ENCODE peak calls at places on chromosomes 6 and 20, in four cellular contexts. One of them, this sample, is unnamed.

GRCh38 chr6:116941727-116942126 is 64.7 kb downstream of the RFX6 start:
- DNase-seq in GM23338: peak
- DNase-seq in activated T-cell treated with anti-CD3 and anti-CD28 coated beads for 1 hour: no peak
- DNase-seq in activated CD4-positive, alpha-beta memory T cell treated with anti-CD3 and anti-CD28 coated beads, Interleukin-2, amount 10 ng/mL, durations not matched to agents 7 days and 5 days: no peak
- DNase-seq in this sample: no peak

GRCh38 chr6:147506704-147507114 is 1.8 kb upstream of the SAMD5 start:
- DNase-seq in GM23338: peak
- DNase-seq in activated T-cell treated with anti-CD3 and anti-CD28 coated beads for 1 hour: no peak
- DNase-seq in activated CD4-positive, alpha-beta memory T cell treated with anti-CD3 and anti-CD28 coated beads, Interleukin-2, amount 10 ng/mL, durations not matched to agents 7 days and 5 days: peak
- DNase-seq in this sample: no peak

GRCh38 chr6:90569223-90569622 is 17.6 kb downstream of the MAP3K7 start:
- DNase-seq in GM23338: no peak
- DNase-seq in activated T-cell treated with anti-CD3 and anti-CD28 coated beads for 1 hour: no peak
- DNase-seq in activated CD4-positive, alpha-beta memory T cell treated with anti-CD3 and anti-CD28 coated beads, Interleukin-2, amount 10 ng/mL, durations not matched to agents 7 days and 5 days: no peak
- DNase-seq in this sample: no peak

GRCh38 chr6:103183831-103184411 is 1675.8 kb downstream of the HACE1 start:
- DNase-seq in GM23338: peak
- DNase-seq in activated T-cell treated with anti-CD3 and anti-CD28 coated beads for 1 hour: no peak
- DNase-seq in activated CD4-positive, alpha-beta memory T cell treated with anti-CD3 and anti-CD28 coated beads, Interleukin-2, amount 10 ng/mL, durations not matched to agents 7 days and 5 days: no peak
- DNase-seq in this sample: no peak

GRCh38 chr20:58634818-58635665 is 16.0 kb upstream of the STX16 start:
- DNase-seq in GM23338: no peak
- DNase-seq in activated T-cell treated with anti-CD3 and anti-CD28 coated beads for 1 hour: no peak
- DNase-seq in activated CD4-positive, alpha-beta memory T cell treated with anti-CD3 and anti-CD28 coated beads, Interleukin-2, amount 10 ng/mL, durations not matched to agents 7 days and 5 days: no peak
- DNase-seq in this sample: peak

GRCh38 chr20:22966787-22967464 is 68.2 kb upstream of the SSTR4 start:
- DNase-seq in GM23338: no peak
- DNase-seq in activated T-cell treated with anti-CD3 and anti-CD28 coated beads for 1 hour: no peak
- DNase-seq in activated CD4-positive, alpha-beta memory T cell treated with anti-CD3 and anti-CD28 coated beads, Interleukin-2, amount 10 ng/mL, durations not matched to agents 7 days and 5 days: no peak
- DNase-seq in this sample: no peak

GRCh38 chr20:63472159-63472811 is at the start of gene KCNQ2:
- DNase-seq in GM23338: peak
- DNase-seq in activated T-cell treated with anti-CD3 and anti-CD28 coated beads for 1 hour: no peak
- DNase-seq in activated CD4-positive, alpha-beta memory T cell treated with anti-CD3 and anti-CD28 coated beads, Interleukin-2, amount 10 ng/mL, durations not matched to agents 7 days and 5 days: no peak
- DNase-seq in this sample: no peak

GRCh38 chr6:28943223-28943556 is 19.4 kb upstream of the TRIM27 start:
- DNase-seq in GM23338: no peak
- DNase-seq in activated T-cell treated with anti-CD3 and anti-CD28 coated beads for 1 hour: no peak
- DNase-seq in activated CD4-positive, alpha-beta memory T cell treated with anti-CD3 and anti-CD28 coated beads, Interleukin-2, amount 10 ng/mL, durations not matched to agents 7 days and 5 days: no peak
- DNase-seq in this sample: no peak

GRCh38 chr6:78150425-78150824 is 497.6 kb downstream of the MEI4 start:
- DNase-seq in GM23338: no peak
- DNase-seq in activated T-cell treated with anti-CD3 and anti-CD28 coated beads for 1 hour: no peak
- DNase-seq in activated CD4-positive, alpha-beta memory T cell treated with anti-CD3 and anti-CD28 coated beads, Interleukin-2, amount 10 ng/mL, durations not matched to agents 7 days and 5 days: no peak
- DNase-seq in this sample: no peak

GRCh38 chr6:79946242-79946641 is 1.1 kb downstream of the ELOVL4 start:
- DNase-seq in GM23338: peak
- DNase-seq in activated T-cell treated with anti-CD3 and anti-CD28 coated beads for 1 hour: no peak
- DNase-seq in activated CD4-positive, alpha-beta memory T cell treated with anti-CD3 and anti-CD28 coated beads, Interleukin-2, amount 10 ng/mL, durations not matched to agents 7 days and 5 days: no peak
- DNase-seq in this sample: no peak

GRCh38 chr20:13442990-13443389 is 195.7 kb downstream of the TASP1 start:
- DNase-seq in GM23338: no peak
- DNase-seq in activated T-cell treated with anti-CD3 and anti-CD28 coated beads for 1 hour: no peak
- DNase-seq in activated CD4-positive, alpha-beta memory T cell treated with anti-CD3 and anti-CD28 coated beads, Interleukin-2, amount 10 ng/mL, durations not matched to agents 7 days and 5 days: no peak
- DNase-seq in this sample: no peak

GRCh38 chr20:33883164-33883563 is 72.0 kb downstream of the CHMP4B start:
- DNase-seq in GM23338: no peak
- DNase-seq in activated T-cell treated with anti-CD3 and anti-CD28 coated beads for 1 hour: no peak
- DNase-seq in activated CD4-positive, alpha-beta memory T cell treated with anti-CD3 and anti-CD28 coated beads, Interleukin-2, amount 10 ng/mL, durations not matched to agents 7 days and 5 days: no peak
- DNase-seq in this sample: no peak

GRCh38 chr20:5524886-5525285 is 208.1 kb upstream of the PROKR2 start:
- DNase-seq in GM23338: no peak
- DNase-seq in activated T-cell treated with anti-CD3 and anti-CD28 coated beads for 1 hour: no peak
- DNase-seq in activated CD4-positive, alpha-beta memory T cell treated with anti-CD3 and anti-CD28 coated beads, Interleukin-2, amount 10 ng/mL, durations not matched to agents 7 days and 5 days: no peak
- DNase-seq in this sample: no peak

GRCh38 chr20:25470045-25470444 is 62.6 kb downstream of the GINS1 start:
- DNase-seq in GM23338: peak
- DNase-seq in activated T-cell treated with anti-CD3 and anti-CD28 coated beads for 1 hour: peak
- DNase-seq in activated CD4-positive, alpha-beta memory T cell treated with anti-CD3 and anti-CD28 coated beads, Interleukin-2, amount 10 ng/mL, durations not matched to agents 7 days and 5 days: peak
- DNase-seq in this sample: peak

GRCh38 chr6:131061771-131062160 is 1.3 kb downstream of the EPB41L2 start:
- DNase-seq in GM23338: no peak
- DNase-seq in activated T-cell treated with anti-CD3 and anti-CD28 coated beads for 1 hour: no peak
- DNase-seq in activated CD4-positive, alpha-beta memory T cell treated with anti-CD3 and anti-CD28 coated beads, Interleukin-2, amount 10 ng/mL, durations not matched to agents 7 days and 5 days: no peak
- DNase-seq in this sample: no peak

GRCh38 chr6:134753001-134753400 is 196.9 kb downstream of the ALDH8A1 start:
- DNase-seq in GM23338: no peak
- DNase-seq in activated T-cell treated with anti-CD3 and anti-CD28 coated beads for 1 hour: no peak
- DNase-seq in activated CD4-positive, alpha-beta memory T cell treated with anti-CD3 and anti-CD28 coated beads, Interleukin-2, amount 10 ng/mL, durations not matched to agents 7 days and 5 days: no peak
- DNase-seq in this sample: no peak

GRCh38 chr6:20846602-20847028 is 312.4 kb downstream of the CDKAL1 start:
- DNase-seq in GM23338: no peak
- DNase-seq in activated T-cell treated with anti-CD3 and anti-CD28 coated beads for 1 hour: no peak
- DNase-seq in activated CD4-positive, alpha-beta memory T cell treated with anti-CD3 and anti-CD28 coated beads, Interleukin-2, amount 10 ng/mL, durations not matched to agents 7 days and 5 days: no peak
- DNase-seq in this sample: no peak

GRCh38 chr6:34242252-34243130 is 5.8 kb downstream of the HMGA1 start:
- DNase-seq in GM23338: no peak
- DNase-seq in activated T-cell treated with anti-CD3 and anti-CD28 coated beads for 1 hour: no peak
- DNase-seq in activated CD4-positive, alpha-beta memory T cell treated with anti-CD3 and anti-CD28 coated beads, Interleukin-2, amount 10 ng/mL, durations not matched to agents 7 days and 5 days: no peak
- DNase-seq in this sample: no peak

GRCh38 chr6:111975501-111975900 is 78.4 kb upstream of the CCN6 start:
- DNase-seq in GM23338: no peak
- DNase-seq in activated T-cell treated with anti-CD3 and anti-CD28 coated beads for 1 hour: no peak
- DNase-seq in activated CD4-positive, alpha-beta memory T cell treated with anti-CD3 and anti-CD28 coated beads, Interleukin-2, amount 10 ng/mL, durations not matched to agents 7 days and 5 days: no peak
- DNase-seq in this sample: no peak

GRCh38 chr6:166737231-166737630 is 110.2 kb upstream of the RPS6KA2 start:
- DNase-seq in GM23338: no peak
- DNase-seq in activated T-cell treated with anti-CD3 and anti-CD28 coated beads for 1 hour: no peak
- DNase-seq in activated CD4-positive, alpha-beta memory T cell treated with anti-CD3 and anti-CD28 coated beads, Interleukin-2, amount 10 ng/mL, durations not matched to agents 7 days and 5 days: no peak
- DNase-seq in this sample: no peak

GRCh38 chr6:49423817-49424216 is 39.2 kb downstream of the MMUT start:
- DNase-seq in GM23338: peak
- DNase-seq in activated T-cell treated with anti-CD3 and anti-CD28 coated beads for 1 hour: no peak
- DNase-seq in activated CD4-positive, alpha-beta memory T cell treated with anti-CD3 and anti-CD28 coated beads, Interleukin-2, amount 10 ng/mL, durations not matched to agents 7 days and 5 days: no peak
- DNase-seq in this sample: no peak

GRCh38 chr6:166361080-166361429 is 18.7 kb upstream of the SFT2D1 start:
- DNase-seq in GM23338: no peak
- DNase-seq in activated T-cell treated with anti-CD3 and anti-CD28 coated beads for 1 hour: no peak
- DNase-seq in activated CD4-positive, alpha-beta memory T cell treated with anti-CD3 and anti-CD28 coated beads, Interleukin-2, amount 10 ng/mL, durations not matched to agents 7 days and 5 days: no peak
- DNase-seq in this sample: no peak

GRCh38 chr6:156953478-156954146 is 176.4 kb downstream of the ARID1B start:
- DNase-seq in GM23338: peak
- DNase-seq in activated T-cell treated with anti-CD3 and anti-CD28 coated beads for 1 hour: no peak
- DNase-seq in activated CD4-positive, alpha-beta memory T cell treated with anti-CD3 and anti-CD28 coated beads, Interleukin-2, amount 10 ng/mL, durations not matched to agents 7 days and 5 days: no peak
- DNase-seq in this sample: peak

GRCh38 chr6:20572940-20573339 is 38.7 kb downstream of the CDKAL1 start:
- DNase-seq in GM23338: no peak
- DNase-seq in activated T-cell treated with anti-CD3 and anti-CD28 coated beads for 1 hour: no peak
- DNase-seq in activated CD4-positive, alpha-beta memory T cell treated with anti-CD3 and anti-CD28 coated beads, Interleukin-2, amount 10 ng/mL, durations not matched to agents 7 days and 5 days: no peak
- DNase-seq in this sample: no peak

GRCh38 chr6:111533087-111533784 is 50.2 kb upstream of the REV3L start:
- DNase-seq in GM23338: no peak
- DNase-seq in activated T-cell treated with anti-CD3 and anti-CD28 coated beads for 1 hour: no peak
- DNase-seq in activated CD4-positive, alpha-beta memory T cell treated with anti-CD3 and anti-CD28 coated beads, Interleukin-2, amount 10 ng/mL, durations not matched to agents 7 days and 5 days: peak
- DNase-seq in this sample: no peak

GRCh38 chr6:137417411-137417810 is 76.8 kb downstream of the OLIG3 start:
- DNase-seq in GM23338: no peak
- DNase-seq in activated T-cell treated with anti-CD3 and anti-CD28 coated beads for 1 hour: no peak
- DNase-seq in activated CD4-positive, alpha-beta memory T cell treated with anti-CD3 and anti-CD28 coated beads, Interleukin-2, amount 10 ng/mL, durations not matched to agents 7 days and 5 days: no peak
- DNase-seq in this sample: no peak

GRCh38 chr6:7087491-7087979 is 20.2 kb upstream of the RREB1 start:
- DNase-seq in GM23338: no peak
- DNase-seq in activated T-cell treated with anti-CD3 and anti-CD28 coated beads for 1 hour: peak
- DNase-seq in activated CD4-positive, alpha-beta memory T cell treated with anti-CD3 and anti-CD28 coated beads, Interleukin-2, amount 10 ng/mL, durations not matched to agents 7 days and 5 days: peak
- DNase-seq in this sample: peak